ENCODE peak calls at places on chromosomes 4 and X, in nine cellular contexts. One of them, this sample, is unnamed.

GRCh38 chrX:118448273-118448783 is 47.3 kb upstream of the DOCK11 start:
- DNase-seq in foreskin fibroblast: peak; percentile 16
- DNase-seq in pancreas: no peak
- DNase-seq in GM23338: no peak
- DNase-seq in cardiac fibroblast: no peak
- DNase-seq in left lung: no peak
- DNase-seq in ovary: no peak
- DNase-seq in PC-3: no peak
- DNase-seq in BJ: no peak
- DNase-seq in this sample: peak; percentile 1

GRCh38 chrX:100609591-100609990 is 24.9 kb downstream of the TNMD start:
- DNase-seq in foreskin fibroblast: no peak
- DNase-seq in pancreas: no peak
- DNase-seq in GM23338: peak; percentile 17
- DNase-seq in cardiac fibroblast: peak; percentile 1
- DNase-seq in left lung: no peak
- DNase-seq in ovary: no peak
- DNase-seq in PC-3: peak; percentile 4
- DNase-seq in BJ: no peak
- DNase-seq in this sample: no peak

GRCh38 chr4:118270492-118270891 is 82.3 kb downstream of the PRSS12 start:
- DNase-seq in foreskin fibroblast: peak; percentile 72
- DNase-seq in pancreas: no peak
- DNase-seq in GM23338: peak; percentile 78
- DNase-seq in cardiac fibroblast: peak; percentile 74
- DNase-seq in left lung: no peak
- DNase-seq in ovary: no peak
- DNase-seq in PC-3: peak; percentile 66
- DNase-seq in BJ: no peak
- DNase-seq in this sample: no peak

GRCh38 chr4:114383721-114384120 is 214.9 kb upstream of the UGT8 start:
- DNase-seq in foreskin fibroblast: peak; percentile 95
- DNase-seq in pancreas: no peak
- DNase-seq in GM23338: no peak
- DNase-seq in cardiac fibroblast: peak; percentile 88
- DNase-seq in left lung: no peak
- DNase-seq in ovary: no peak
- DNase-seq in PC-3: peak; percentile 69
- DNase-seq in BJ: peak; percentile 56
- DNase-seq in this sample: peak; percentile 72

GRCh38 chr4:53816561-53816960 is 225.3 kb upstream of the LNX1 start:
- DNase-seq in foreskin fibroblast: peak; percentile 52
- DNase-seq in pancreas: no peak
- DNase-seq in GM23338: no peak
- DNase-seq in cardiac fibroblast: no peak
- DNase-seq in left lung: no peak
- DNase-seq in ovary: no peak
- DNase-seq in PC-3: no peak
- DNase-seq in BJ: peak; percentile 45
- DNase-seq in this sample: peak; percentile 46

GRCh38 chrX:80181079-80181478 is 166.5 kb downstream of the TBX22 start:
- DNase-seq in foreskin fibroblast: no peak
- DNase-seq in pancreas: no peak
- DNase-seq in GM23338: peak; percentile 38
- DNase-seq in cardiac fibroblast: no peak
- DNase-seq in left lung: no peak
- DNase-seq in ovary: no peak
- DNase-seq in PC-3: peak; percentile 27
- DNase-seq in BJ: no peak
- DNase-seq in this sample: no peak

GRCh38 chr4:8910822-8911310 is 39.2 kb upstream of the HMX1 start:
- DNase-seq in foreskin fibroblast: no peak
- DNase-seq in pancreas: peak; percentile 1
- DNase-seq in GM23338: no peak
- DNase-seq in cardiac fibroblast: no peak
- DNase-seq in left lung: peak; percentile 18
- DNase-seq in ovary: no peak
- DNase-seq in PC-3: no peak
- DNase-seq in BJ: no peak
- DNase-seq in this sample: no peak

GRCh38 chr4:145487626-145488025 is 6.0 kb downstream of the SMAD1 start:
- DNase-seq in foreskin fibroblast: no peak
- DNase-seq in pancreas: no peak
- DNase-seq in GM23338: no peak
- DNase-seq in cardiac fibroblast: no peak
- DNase-seq in left lung: no peak
- DNase-seq in ovary: no peak
- DNase-seq in PC-3: no peak
- DNase-seq in BJ: no peak
- DNase-seq in this sample: no peak

GRCh38 chr4:56272946-56273728 is 114.2 kb downstream of the AASDH start:
- DNase-seq in foreskin fibroblast: no peak
- DNase-seq in pancreas: no peak
- DNase-seq in GM23338: no peak
- DNase-seq in cardiac fibroblast: no peak
- DNase-seq in left lung: no peak
- DNase-seq in ovary: no peak
- DNase-seq in PC-3: no peak
- DNase-seq in BJ: no peak
- DNase-seq in this sample: no peak

GRCh38 chr4:56276547-56276946 is 110.7 kb downstream of the AASDH start:
- DNase-seq in foreskin fibroblast: no peak
- DNase-seq in pancreas: no peak
- DNase-seq in GM23338: no peak
- DNase-seq in cardiac fibroblast: peak; percentile 42
- DNase-seq in left lung: no peak
- DNase-seq in ovary: no peak
- DNase-seq in PC-3: no peak
- DNase-seq in BJ: no peak
- DNase-seq in this sample: no peak

GRCh38 chr4:56267558-56267957 is 119.7 kb downstream of the AASDH start:
- DNase-seq in foreskin fibroblast: no peak
- DNase-seq in pancreas: no peak
- DNase-seq in GM23338: no peak
- DNase-seq in cardiac fibroblast: no peak
- DNase-seq in left lung: no peak
- DNase-seq in ovary: no peak
- DNase-seq in PC-3: no peak
- DNase-seq in BJ: no peak
- DNase-seq in this sample: no peak

GRCh38 chr4:56271121-56271520 is 116.2 kb downstream of the AASDH start:
- DNase-seq in foreskin fibroblast: peak; percentile 7
- DNase-seq in pancreas: no peak
- DNase-seq in GM23338: no peak
- DNase-seq in cardiac fibroblast: no peak
- DNase-seq in left lung: no peak
- DNase-seq in ovary: no peak
- DNase-seq in PC-3: peak; percentile 66
- DNase-seq in BJ: no peak
- DNase-seq in this sample: no peak

GRCh38 chr4:56272003-56272402 is 115.3 kb downstream of the AASDH start:
- DNase-seq in foreskin fibroblast: no peak
- DNase-seq in pancreas: no peak
- DNase-seq in GM23338: no peak
- DNase-seq in cardiac fibroblast: no peak
- DNase-seq in left lung: no peak
- DNase-seq in ovary: no peak
- DNase-seq in PC-3: no peak
- DNase-seq in BJ: no peak
- DNase-seq in this sample: no peak
- H3K4me3 ChIP-seq in foreskin fibroblast: no peak overlapping the region
- H3K4me3 ChIP-seq in pancreas: no peak overlapping the region
- H3K4me3 ChIP-seq in GM23338: no peak overlapping the region
- H3K4me3 ChIP-seq in cardiac fibroblast: no peak overlapping the region
- H3K4me3 ChIP-seq in left lung: no peak overlapping the region
- H3K4me3 ChIP-seq in ovary: no peak overlapping the region
- H3K4me3 ChIP-seq in PC-3: no peak overlapping the region
- H3K4me3 ChIP-seq in BJ: no peak overlapping the region
- H3K4me3 ChIP-seq in this sample: no peak overlapping the region

GRCh38 chr4:76979236-76979635 is 29.7 kb downstream of the SEPTIN11 start:
- DNase-seq in foreskin fibroblast: no peak
- DNase-seq in pancreas: no peak
- DNase-seq in GM23338: no peak
- DNase-seq in cardiac fibroblast: no peak
- DNase-seq in left lung: no peak
- DNase-seq in ovary: no peak
- DNase-seq in PC-3: peak; percentile 54
- DNase-seq in BJ: no peak
- DNase-seq in this sample: no peak

GRCh38 chr4:76974150-76974549 is 24.6 kb downstream of the SEPTIN11 start:
- DNase-seq in foreskin fibroblast: no peak
- DNase-seq in pancreas: no peak
- DNase-seq in GM23338: no peak
- DNase-seq in cardiac fibroblast: peak; percentile 54
- DNase-seq in left lung: no peak
- DNase-seq in ovary: no peak
- DNase-seq in PC-3: no peak
- DNase-seq in BJ: no peak
- DNase-seq in this sample: no peak

GRCh38 chr4:76977731-76978350 is 28.3 kb downstream of the SEPTIN11 start:
- DNase-seq in foreskin fibroblast: peak; percentile 77
- DNase-seq in pancreas: no peak
- DNase-seq in GM23338: no peak
- DNase-seq in cardiac fibroblast: peak; percentile 85
- DNase-seq in left lung: no peak
- DNase-seq in ovary: no peak
- DNase-seq in PC-3: peak; percentile 70
- DNase-seq in BJ: no peak
- DNase-seq in this sample: no peak

GRCh38 chr4:76980280-76980679 is 30.7 kb downstream of the SEPTIN11 start:
- DNase-seq in foreskin fibroblast: no peak
- DNase-seq in pancreas: no peak
- DNase-seq in GM23338: no peak
- DNase-seq in cardiac fibroblast: no peak
- DNase-seq in left lung: no peak
- DNase-seq in ovary: no peak
- DNase-seq in PC-3: no peak
- DNase-seq in BJ: no peak
- DNase-seq in this sample: no peak

DNA sequence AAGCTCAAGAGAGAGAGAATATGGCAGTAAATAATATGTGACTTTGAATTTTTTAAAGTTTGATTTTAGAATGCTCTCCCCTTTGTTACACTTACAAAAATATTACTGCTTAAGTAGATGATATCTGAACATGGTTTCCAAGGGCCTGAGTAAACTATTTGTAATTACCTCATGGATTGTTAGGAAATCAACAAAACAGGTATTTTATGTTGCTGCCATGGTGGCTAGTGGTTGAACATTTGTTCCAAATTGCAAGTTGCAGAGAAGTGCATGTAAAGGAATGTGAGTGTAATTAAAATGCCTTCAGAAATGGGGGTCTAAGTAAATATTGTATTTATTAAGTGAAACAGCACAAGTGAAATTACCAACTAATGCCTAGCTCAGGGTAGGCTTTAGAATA is 27.6 kb downstream of the SEPTIN11 start:
- DNase-seq in foreskin fibroblast: no peak
- DNase-seq in pancreas: no peak
- DNase-seq in GM23338: no peak
- DNase-seq in cardiac fibroblast: no peak
- DNase-seq in left lung: no peak
- DNase-seq in ovary: no peak
- DNase-seq in PC-3: no peak
- DNase-seq in BJ: no peak
- DNase-seq in this sample: no peak
- TF ChIP-seq CTCF in foreskin fibroblast: no peak
- TF ChIP-seq CTCF in pancreas: no peak
- TF ChIP-seq CTCF in GM23338: no peak
- TF ChIP-seq CTCF in cardiac fibroblast: no peak
- TF ChIP-seq CTCF in left lung: no peak
- TF ChIP-seq CTCF in ovary: no peak
- TF ChIP-seq CTCF in PC-3: no peak
- TF ChIP-seq CTCF in BJ: no peak
- TF ChIP-seq CTCF in this sample: no peak

GRCh38 chr4:2933566-2934076 is 29.6 kb downstream of the NOP14 start:
- DNase-seq in foreskin fibroblast: no peak
- DNase-seq in pancreas: peak; percentile 57
- DNase-seq in GM23338: no peak
- DNase-seq in cardiac fibroblast: no peak
- DNase-seq in left lung: peak; percentile 47
- DNase-seq in ovary: no peak
- DNase-seq in PC-3: no peak
- DNase-seq in BJ: no peak
- DNase-seq in this sample: no peak

GRCh38 chr4:2932561-2932950 is 30.6 kb downstream of the NOP14 start:
- DNase-seq in foreskin fibroblast: no peak
- DNase-seq in pancreas: peak; percentile 29
- DNase-seq in GM23338: no peak
- DNase-seq in cardiac fibroblast: no peak
- DNase-seq in left lung: peak; percentile 57
- DNase-seq in ovary: no peak
- DNase-seq in PC-3: no peak
- DNase-seq in BJ: no peak
- DNase-seq in this sample: no peak

GRCh38 chr4:2931765-2932560 is 31.2 kb downstream of the NOP14 start:
- DNase-seq in foreskin fibroblast: no peak
- DNase-seq in pancreas: peak; percentile 39
- DNase-seq in GM23338: peak; percentile 63
- DNase-seq in cardiac fibroblast: no peak
- DNase-seq in left lung: peak; percentile 85
- DNase-seq in ovary: no peak
- DNase-seq in PC-3: no peak
- DNase-seq in BJ: no peak
- DNase-seq in this sample: no peak

GRCh38 chr4:2934077-2934812 is 29.0 kb downstream of the NOP14 start:
- DNase-seq in foreskin fibroblast: peak; percentile 81
- DNase-seq in pancreas: no peak
- DNase-seq in GM23338: peak; percentile 51
- DNase-seq in cardiac fibroblast: peak; percentile 63
- DNase-seq in left lung: peak; percentile 62
- DNase-seq in ovary: peak; percentile 64
- DNase-seq in PC-3: peak; percentile 19
- DNase-seq in BJ: no peak
- DNase-seq in this sample: no peak

DNA sequence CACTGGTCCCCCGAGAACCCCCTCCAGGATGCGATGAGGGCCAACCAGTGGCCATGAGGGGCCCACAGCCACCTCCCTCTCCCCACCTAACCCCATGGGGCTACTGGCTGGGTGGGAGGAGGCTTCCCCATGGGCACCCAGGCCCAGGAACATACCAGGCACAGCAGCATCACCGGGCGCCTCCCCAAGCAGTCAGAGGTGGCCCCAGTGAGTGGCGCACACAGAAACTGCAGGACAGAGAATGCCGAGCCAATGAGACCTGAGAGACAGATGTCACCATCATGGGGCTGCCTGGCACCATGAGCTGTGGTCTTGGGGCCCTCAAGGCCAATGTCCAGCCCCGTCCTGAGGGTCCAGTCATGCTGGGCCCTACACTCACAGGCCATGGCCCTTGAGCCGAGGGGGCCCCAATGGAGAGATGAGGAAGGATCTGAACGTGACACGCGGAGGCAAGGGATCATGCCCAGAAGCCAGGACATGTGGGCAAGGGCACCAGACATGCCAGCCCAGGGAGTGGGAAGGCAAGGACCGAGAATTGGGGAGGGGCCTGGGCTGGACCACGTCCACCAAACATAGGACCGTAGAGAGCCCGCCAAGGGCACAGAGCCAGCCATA is 30.1 kb downstream of the NOP14 start:
- DNase-seq in foreskin fibroblast: no peak
- DNase-seq in pancreas: peak; percentile 52
- DNase-seq in GM23338: no peak
- DNase-seq in cardiac fibroblast: no peak
- DNase-seq in left lung: peak; percentile 42
- DNase-seq in ovary: no peak
- DNase-seq in PC-3: no peak
- DNase-seq in BJ: no peak
- DNase-seq in this sample: no peak
- H3K4me3 ChIP-seq in foreskin fibroblast: peak overlapping the region; percentile 73
- H3K4me3 ChIP-seq in pancreas: peak overlapping the region; percentile 99
- H3K4me3 ChIP-seq in GM23338: peak overlapping the region; percentile 67
- H3K4me3 ChIP-seq in cardiac fibroblast: peak overlapping the region; percentile 69
- H3K4me3 ChIP-seq in left lung: peak overlapping the region; percentile 97
- H3K4me3 ChIP-seq in ovary: peak overlapping the region; percentile 96
- H3K4me3 ChIP-seq in PC-3: peak overlapping the region; percentile 77
- H3K4me3 ChIP-seq in BJ: peak overlapping the region; percentile 80
- H3K4me3 ChIP-seq in this sample: peak overlapping the region; percentile 89

GRCh38 chr4:143184503-143185252 is at the start of gene USP38:
- DNase-seq in foreskin fibroblast: peak; percentile 97
- DNase-seq in pancreas: peak; percentile 92
- DNase-seq in GM23338: peak; percentile 94
- DNase-seq in cardiac fibroblast: peak; percentile 95
- DNase-seq in left lung: peak; percentile 95
- DNase-seq in ovary: peak; percentile 87
- DNase-seq in PC-3: peak; percentile 98
- DNase-seq in BJ: peak; percentile 76
- DNase-seq in this sample: peak; percentile 78
- TF ChIP-seq CTCF in foreskin fibroblast: no peak
- TF ChIP-seq CTCF in pancreas: no peak
- TF ChIP-seq CTCF in GM23338: no peak
- TF ChIP-seq CTCF in cardiac fibroblast: no peak
- TF ChIP-seq CTCF in left lung: no peak
- TF ChIP-seq CTCF in ovary: no peak
- TF ChIP-seq CTCF in PC-3: peak; percentile 16
- TF ChIP-seq CTCF in BJ: no peak
- TF ChIP-seq CTCF in this sample: peak; percentile 4